ENCODE peak calls at places on chromosome 18, in nine cellular contexts. N, P, C, K, G, S, R, I and L are unnamed samples.

GRCh38 chr18:42508683-42509347 is 553.8 kb downstream of the PIK3C3 start:
- DNase-seq in I (no peak), C (no peak), R (no peak), K (no peak), S (no peak), N (no peak), P (no peak), G (no peak), L (no peak)

GRCh38 chr18:12745095-12745820 is 42.4 kb downstream of the PSMG2 start:
- DNase-seq in G (no peak), K (no peak), P (no peak), R (no peak), C (no peak), N (no peak), I (no peak), S (no peak), L (no peak)

GRCh38 chr18:29188760-29189159 is 1011.8 kb upstream of the CDH2 start:
- DNase-seq in N (no peak), S (no peak), R (no peak), G (no peak), K (no peak), I (no peak), C (no peak), P (peak), L (no peak)

GRCh38 chr18:58178476-58178875 is 134.4 kb downstream of the NEDD4L start:
- DNase-seq in R (no peak), C (no peak), P (no peak), K (no peak), S (no peak), G (no peak), N (no peak), I (no peak), L (no peak)

GRCh38 chr18:25168011-25168410 is 184.0 kb downstream of the ZNF521 start:
- DNase-seq in S (no peak), R (no peak), G (no peak), C (no peak), I (no peak), N (no peak), K (peak), P (peak), L (no peak)

GRCh38 chr18:712401-713134 is at the start of gene ENOSF1:
- DNase-seq in R (peak), K (peak), I (peak), C (peak), S (peak), P (peak), N (peak), G (peak), L (peak)

GRCh38 chr18:62505669-62506494 is 16.9 kb upstream of the ZCCHC2 start:
- DNase-seq in C (no peak), K (no peak), G (no peak), S (no peak), N (no peak), I (no peak), P (no peak), R (no peak), L (no peak)

GRCh38 chr18:70523035-70523797 is 234.4 kb downstream of the SOCS6 start:
- DNase-seq in N (no peak), I (no peak), C (no peak), P (no peak), G (peak), K (no peak), S (no peak), R (no peak), L (no peak)

GRCh38 chr18:44759925-44760342 is 79.2 kb downstream of the SETBP1 start:
- DNase-seq in K (no peak), G (no peak), P (no peak), C (no peak), R (no peak), S (no peak), I (peak), N (no peak), L (no peak)

GRCh38 chr18:52254367-52254766 is 85.6 kb upstream of the DCC start:
- DNase-seq in I (no peak), N (no peak), K (no peak), G (no peak), P (no peak), S (no peak), C (no peak), R (no peak), L (no peak)

GRCh38 chr18:62957885-62958472 is 242.6 kb downstream of the PHLPP1 start:
- DNase-seq in I (peak), N (peak), C (no peak), K (peak), R (peak), S (peak), G (no peak), P (peak), L (peak)

GRCh38 chr18:51757525-51757924 is 560.0 kb upstream of the MEX3C start:
- DNase-seq in G (no peak), P (no peak), I (no peak), S (no peak), K (no peak), R (no peak), N (no peak), C (no peak), L (no peak)

GRCh38 chr18:69402219-69402989 is 1.7 kb downstream of the DOK6 start:
- DNase-seq in S (no peak), G (no peak), K (peak), N (no peak), I (no peak), P (peak), C (no peak), R (no peak), L (no peak)

GRCh38 chr18:48304906-48305693 is 104.1 kb downstream of the ZBTB7C start:
- DNase-seq in S (no peak), I (no peak), P (no peak), R (no peak), K (no peak), G (no peak), C (no peak), N (no peak), L (no peak)

GRCh38 chr18:36075862-36076587 is 8.7 kb upstream of the RPRD1A start:
- DNase-seq in R (peak), C (no peak), N (no peak), I (no peak), G (no peak), K (no peak), S (no peak), P (no peak), L (no peak)

GRCh38 chr18:51448949-51449348 is 251.5 kb upstream of the MEX3C start:
- DNase-seq in R (no peak), P (no peak), S (no peak), I (no peak), C (no peak), N (no peak), G (no peak), K (no peak), L (no peak)

GRCh38 chr18:36188912-36189311 is 1.6 kb downstream of the MOCOS start:
- DNase-seq in N (no peak), R (no peak), S (no peak), C (no peak), K (no peak), I (no peak), G (no peak), P (peak), L (no peak)

GRCh38 chr18:12408247-12408869 is 629 bp downstream of the PRELID3A start:
- DNase-seq in I (peak), C (no peak), K (no peak), G (no peak), R (no peak), S (no peak), P (peak), N (peak), L (no peak)

GRCh38 chr18:4454548-4455112 is 477 bp downstream of the DLGAP1 start:
- DNase-seq in I (no peak), R (no peak), P (peak), K (no peak), S (no peak), N (peak), G (no peak), C (no peak), L (no peak)

GRCh38 chr18:44229693-44230108 is 451.0 kb upstream of the SETBP1 start:
- DNase-seq in K (no peak), C (peak), N (no peak), S (peak), I (no peak), R (no peak), P (no peak), G (no peak), L (no peak)

GRCh38 chr18:33870059-33870458 is 292.0 kb downstream of the ASXL3 start:
- DNase-seq in I (no peak), N (no peak), P (no peak), R (no peak), K (no peak), C (no peak), G (no peak), S (no peak), L (no peak)

GRCh38 chr18:10563886-10564285 is 38.1 kb downstream of the NAPG start:
- DNase-seq in G (no peak), K (no peak), C (no peak), N (no peak), S (peak), I (no peak), P (no peak), R (no peak), L (no peak)

GRCh38 chr18:76604642-76605240 is 109.7 kb upstream of the ZNF516 start:
- DNase-seq in P (no peak), K (no peak), C (no peak), N (no peak), R (no peak), I (no peak), S (no peak), G (no peak), L (no peak)

GRCh38 chr18:72692086-72692485 is 147.9 kb upstream of the CBLN2 start:
- DNase-seq in S (no peak), P (no peak), R (no peak), N (no peak), I (no peak), K (no peak), C (no peak), G (no peak), L (no peak)

GRCh38 chr18:74190086-74190485 is 41.8 kb downstream of the TIMM21 start:
- DNase-seq in N (no peak), I (no peak), S (no peak), R (no peak), C (no peak), G (no peak), K (no peak), P (no peak), L (no peak)

GRCh38 chr18:75408554-75409506 is 18.7 kb downstream of the SMIM21 start:
- DNase-seq in G (no peak), C (no peak), S (peak), R (peak), N (no peak), K (no peak), P (no peak), I (no peak), L (no peak)

GRCh38 chr18:50188652-50189051 is 6.3 kb downstream of the MYO5B start:
- DNase-seq in P (no peak), I (no peak), C (no peak), R (no peak), K (no peak), G (no peak), N (no peak), S (no peak), L (no peak)

GRCh38 chr18:27608742-27609141 is 423.6 kb upstream of the CHST9 start:
- DNase-seq in G (no peak), I (no peak), N (no peak), C (no peak), S (no peak), K (no peak), P (peak), R (no peak), L (no peak)

GRCh38 chr18:45538444-45538843 is 76.8 kb upstream of the SLC14A2 start:
- DNase-seq in I (no peak), S (no peak), C (no peak), G (no peak), R (no peak), N (no peak), K (no peak), P (no peak), L (no peak)

GRCh38 chr18:45328762-45329161 is 286.5 kb upstream of the SLC14A2 start:
- DNase-seq in G (no peak), P (no peak), K (no peak), S (no peak), N (no peak), I (no peak), C (no peak), R (no peak), L (no peak)

GRCh38 chr18:49850636-49851035 is 37.3 kb upstream of the ACAA2 start:
- DNase-seq in N (no peak), G (no peak), P (no peak), S (no peak), I (no peak), K (no peak), R (no peak), C (no peak), L (no peak)

GRCh38 chr18:31274915-31275314 is 43.0 kb upstream of the DSG1 start:
- DNase-seq in P (no peak), I (no peak), G (no peak), C (no peak), R (no peak), N (no peak), K (no peak), S (peak), L (no peak)

GRCh38 chr18:7133181-7133580 is 15.6 kb upstream of the LAMA1 start:
- DNase-seq in R (peak), G (no peak), I (no peak), P (no peak), N (no peak), C (no peak), K (no peak), S (no peak), L (no peak)

GRCh38 chr18:43627833-43628370 is 350.6 kb upstream of the SYT4 start:
- DNase-seq in C (no peak), I (no peak), N (no peak), K (no peak), P (no peak), S (no peak), R (no peak), G (no peak), L (no peak)

GRCh38 chr18:11570770-11571169 is 38.6 kb upstream of the SLC35G4 start:
- DNase-seq in S (no peak), C (no peak), N (no peak), I (no peak), P (no peak), G (no peak), K (no peak), R (peak), L (no peak)

GRCh38 chr18:54776282-54776977 is 51.8 kb upstream of the RAB27B start:
- DNase-seq in C (no peak), P (no peak), G (no peak), R (peak), S (no peak), N (no peak), I (peak), K (no peak), L (no peak)

GRCh38 chr18:13159579-13159978 is 59.0 kb upstream of the LDLRAD4 start:
- DNase-seq in P (peak), C (no peak), S (peak), I (peak), K (no peak), N (peak), G (peak), R (peak), L (peak)

GRCh38 chr18:31065036-31065773 is 22.7 kb upstream of the DSC3 start:
- DNase-seq in C (no peak), K (no peak), I (no peak), G (no peak), P (no peak), N (no peak), S (no peak), R (no peak), L (no peak)

GRCh38 chr18:37419272-37419671 is 146.3 kb downstream of the CELF4 start:
- DNase-seq in C (no peak), K (no peak), R (peak), N (no peak), P (no peak), I (no peak), G (no peak), S (no peak), L (no peak)